ENCODE peak calls at places on chromosome 22, in eight cellular contexts. One of them, this sample, is unnamed.

GRCh38 chr22:45911601-45912271 is 65.2 kb downstream of the WNT7B start:
- DNase-seq in transverse colon: no peak
- DNase-seq in AG09319: no peak
- DNase-seq in Peyer's patch: no peak
- DNase-seq in nephron progenitor cell: no peak
- DNase-seq in body of pancreas: peak
- DNase-seq in cardiac muscle cell: peak
- DNase-seq in GM06990: no peak
- DNase-seq in this sample: no peak

GRCh38 chr22:45831394-45831793 is 145.6 kb downstream of the WNT7B start:
- DNase-seq in nephron progenitor cell: no peak
- DNase-seq in body of pancreas: no peak
- DNase-seq in cardiac muscle cell: peak
- DNase-seq in transverse colon: no peak
- DNase-seq in GM06990: no peak
- DNase-seq in Peyer's patch: no peak
- DNase-seq in AG09319: no peak
- DNase-seq in this sample: no peak

GRCh38 chr22:29302681-29303465 is 3.6 kb upstream of the GAS2L1 start:
- DNase-seq in nephron progenitor cell: no peak
- DNase-seq in body of pancreas: peak
- DNase-seq in transverse colon: no peak
- DNase-seq in Peyer's patch: no peak
- DNase-seq in AG09319: no peak
- DNase-seq in GM06990: no peak
- DNase-seq in cardiac muscle cell: peak
- DNase-seq in this sample: no peak

GRCh38 chr22:44184006-44184405 is 3.3 kb downstream of the PARVG start:
- DNase-seq in Peyer's patch: no peak
- DNase-seq in body of pancreas: no peak
- DNase-seq in transverse colon: no peak
- DNase-seq in GM06990: no peak
- DNase-seq in nephron progenitor cell: no peak
- DNase-seq in AG09319: no peak
- DNase-seq in cardiac muscle cell: no peak
- DNase-seq in this sample: no peak

GRCh38 chr22:25420471-25420924 is 144.0 kb upstream of the GRK3 start:
- DNase-seq in transverse colon: no peak
- DNase-seq in AG09319: no peak
- DNase-seq in Peyer's patch: no peak
- DNase-seq in nephron progenitor cell: no peak
- DNase-seq in GM06990: no peak
- DNase-seq in cardiac muscle cell: no peak
- DNase-seq in body of pancreas: no peak
- DNase-seq in this sample: no peak

GRCh38 chr22:17943533-17944204 is 80.7 kb downstream of the MICAL3 start:
- DNase-seq in cardiac muscle cell: no peak
- DNase-seq in GM06990: no peak
- DNase-seq in Peyer's patch: no peak
- DNase-seq in transverse colon: no peak
- DNase-seq in nephron progenitor cell: no peak
- DNase-seq in body of pancreas: peak
- DNase-seq in AG09319: no peak
- DNase-seq in this sample: no peak

GRCh38 chr22:20783844-20784723 is 10.2 kb downstream of the SERPIND1 start:
- DNase-seq in cardiac muscle cell: peak
- DNase-seq in AG09319: peak
- DNase-seq in transverse colon: peak
- DNase-seq in Peyer's patch: peak
- DNase-seq in GM06990: peak
- DNase-seq in nephron progenitor cell: peak
- DNase-seq in body of pancreas: peak
- DNase-seq in this sample: peak

GRCh38 chr22:45317551-45318167 is 7.9 kb downstream of the FAM118A start:
- DNase-seq in GM06990: no peak
- DNase-seq in Peyer's patch: no peak
- DNase-seq in transverse colon: peak
- DNase-seq in nephron progenitor cell: no peak
- DNase-seq in AG09319: peak
- DNase-seq in body of pancreas: no peak
- DNase-seq in cardiac muscle cell: peak
- DNase-seq in this sample: no peak

GRCh38 chr22:44128961-44129613 is 51.6 kb upstream of the PARVG start:
- DNase-seq in transverse colon: no peak
- DNase-seq in cardiac muscle cell: no peak
- DNase-seq in AG09319: no peak
- DNase-seq in GM06990: no peak
- DNase-seq in Peyer's patch: no peak
- DNase-seq in nephron progenitor cell: no peak
- DNase-seq in body of pancreas: no peak
- DNase-seq in this sample: no peak

GRCh38 chr22:28855355-28856094 is 27.8 kb upstream of the ZNRF3 start:
- DNase-seq in GM06990: no peak
- DNase-seq in transverse colon: peak
- DNase-seq in body of pancreas: peak
- DNase-seq in AG09319: peak
- DNase-seq in Peyer's patch: no peak
- DNase-seq in cardiac muscle cell: peak
- DNase-seq in nephron progenitor cell: peak
- DNase-seq in this sample: no peak

GRCh38 chr22:46879083-46879482 is 116.6 kb downstream of the TBC1D22A start:
- DNase-seq in cardiac muscle cell: peak
- DNase-seq in transverse colon: no peak
- DNase-seq in AG09319: no peak
- DNase-seq in GM06990: no peak
- DNase-seq in body of pancreas: no peak
- DNase-seq in nephron progenitor cell: no peak
- DNase-seq in Peyer's patch: peak
- DNase-seq in this sample: no peak

GRCh38 chr22:44926491-44927415 is 83.1 kb downstream of the PHF21B start:
- DNase-seq in body of pancreas: no peak
- DNase-seq in transverse colon: no peak
- DNase-seq in GM06990: no peak
- DNase-seq in Peyer's patch: no peak
- DNase-seq in AG09319: no peak
- DNase-seq in nephron progenitor cell: no peak
- DNase-seq in cardiac muscle cell: no peak
- DNase-seq in this sample: no peak

GRCh38 chr22:18122254-18122554 is 11.6 kb downstream of the TUBA8 start:
- DNase-seq in cardiac muscle cell: no peak
- DNase-seq in GM06990: no peak
- DNase-seq in transverse colon: no peak
- DNase-seq in nephron progenitor cell: no peak
- DNase-seq in AG09319: no peak
- DNase-seq in Peyer's patch: no peak
- DNase-seq in body of pancreas: no peak
- DNase-seq in this sample: no peak

GRCh38 chr22:45935573-45935972 is 41.4 kb downstream of the WNT7B start:
- DNase-seq in AG09319: no peak
- DNase-seq in transverse colon: no peak
- DNase-seq in GM06990: no peak
- DNase-seq in body of pancreas: no peak
- DNase-seq in Peyer's patch: no peak
- DNase-seq in cardiac muscle cell: no peak
- DNase-seq in nephron progenitor cell: no peak
- DNase-seq in this sample: no peak

GRCh38 chr22:17896552-17896951 is 122.3 kb upstream of the BID start:
- DNase-seq in nephron progenitor cell: peak
- DNase-seq in body of pancreas: peak
- DNase-seq in transverse colon: no peak
- DNase-seq in AG09319: no peak
- DNase-seq in cardiac muscle cell: peak
- DNase-seq in Peyer's patch: no peak
- DNase-seq in GM06990: no peak
- DNase-seq in this sample: no peak

GRCh38 chr22:33000342-33001280 is 57.6 kb downstream of the SYN3 start:
- DNase-seq in nephron progenitor cell: peak
- DNase-seq in Peyer's patch: no peak
- DNase-seq in GM06990: peak
- DNase-seq in AG09319: peak
- DNase-seq in body of pancreas: peak
- DNase-seq in cardiac muscle cell: peak
- DNase-seq in transverse colon: peak
- DNase-seq in this sample: no peak

GRCh38 chr22:22682196-22682595 is 37.8 kb downstream of the GGTLC2 start:
- DNase-seq in transverse colon: no peak
- DNase-seq in GM06990: no peak
- DNase-seq in AG09319: no peak
- DNase-seq in body of pancreas: no peak
- DNase-seq in cardiac muscle cell: no peak
- DNase-seq in nephron progenitor cell: no peak
- DNase-seq in Peyer's patch: no peak
- DNase-seq in this sample: no peak

GRCh38 chr22:21051836-21052400 is 6.2 kb downstream of the LRRC74B start:
- DNase-seq in nephron progenitor cell: no peak
- DNase-seq in transverse colon: no peak
- DNase-seq in AG09319: no peak
- DNase-seq in cardiac muscle cell: no peak
- DNase-seq in body of pancreas: no peak
- DNase-seq in Peyer's patch: no peak
- DNase-seq in GM06990: no peak
- DNase-seq in this sample: no peak

GRCh38 chr22:44181033-44181911 is 547 bp downstream of the PARVG start:
- DNase-seq in GM06990: peak
- DNase-seq in AG09319: no peak
- DNase-seq in body of pancreas: no peak
- DNase-seq in nephron progenitor cell: no peak
- DNase-seq in transverse colon: peak
- DNase-seq in Peyer's patch: peak
- DNase-seq in cardiac muscle cell: no peak
- DNase-seq in this sample: no peak

GRCh38 chr22:22110548-22111266 is 128.1 kb upstream of the TOP3B start:
- DNase-seq in nephron progenitor cell: peak
- DNase-seq in AG09319: peak
- DNase-seq in transverse colon: peak
- DNase-seq in body of pancreas: peak
- DNase-seq in cardiac muscle cell: peak
- DNase-seq in GM06990: no peak
- DNase-seq in Peyer's patch: peak
- DNase-seq in this sample: no peak

GRCh38 chr22:30667092-30667485 is 586 bp downstream of the DUSP18 start:
- DNase-seq in GM06990: no peak
- DNase-seq in AG09319: no peak
- DNase-seq in Peyer's patch: no peak
- DNase-seq in body of pancreas: peak
- DNase-seq in nephron progenitor cell: no peak
- DNase-seq in transverse colon: peak
- DNase-seq in cardiac muscle cell: peak
- DNase-seq in this sample: no peak

GRCh38 chr22:32446321-32446720 is 17.9 kb downstream of the BPIFC start:
- DNase-seq in body of pancreas: no peak
- DNase-seq in transverse colon: no peak
- DNase-seq in AG09319: no peak
- DNase-seq in GM06990: no peak
- DNase-seq in cardiac muscle cell: no peak
- DNase-seq in nephron progenitor cell: no peak
- DNase-seq in Peyer's patch: no peak
- DNase-seq in this sample: no peak

DNA sequence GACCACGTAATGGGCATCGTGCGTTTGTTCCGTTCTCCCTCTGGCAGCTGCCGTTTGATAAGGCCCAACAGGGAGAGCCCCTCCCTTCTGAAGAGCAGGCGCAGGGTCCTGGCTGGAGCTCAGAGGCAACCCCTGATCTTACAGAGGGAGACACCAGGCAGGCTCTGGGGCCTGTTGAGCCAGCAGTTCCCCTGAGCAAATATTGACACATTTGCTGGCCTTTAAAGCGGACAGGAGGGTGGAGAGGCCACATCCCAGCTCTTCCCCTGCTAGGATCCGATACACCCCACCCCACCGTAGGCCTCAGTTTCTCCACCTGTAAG is 11.8 kb upstream of the C1QTNF6 start:
- DNase-seq in cardiac muscle cell: no peak
- DNase-seq in AG09319: no peak
- DNase-seq in nephron progenitor cell: no peak
- DNase-seq in transverse colon: no peak
- DNase-seq in body of pancreas: no peak
- DNase-seq in Peyer's patch: no peak
- DNase-seq in GM06990: no peak
- DNase-seq in this sample: no peak
- TF ChIP-seq CTCF in cardiac muscle cell: no peak
- TF ChIP-seq CTCF in AG09319: no peak
- TF ChIP-seq CTCF in nephron progenitor cell: no peak
- TF ChIP-seq CTCF in transverse colon: no peak
- TF ChIP-seq CTCF in body of pancreas: no peak
- TF ChIP-seq CTCF in Peyer's patch: no peak
- TF ChIP-seq CTCF in GM06990: no peak
- TF ChIP-seq CTCF in this sample: no peak

GRCh38 chr22:35928273-35928798 is 100.3 kb downstream of the RBFOX2 start:
- DNase-seq in GM06990: no peak
- DNase-seq in transverse colon: no peak
- DNase-seq in Peyer's patch: no peak
- DNase-seq in AG09319: no peak
- DNase-seq in body of pancreas: no peak
- DNase-seq in cardiac muscle cell: no peak
- DNase-seq in nephron progenitor cell: no peak
- DNase-seq in this sample: no peak

GRCh38 chr22:35930933-35931332 is 97.7 kb downstream of the RBFOX2 start:
- DNase-seq in transverse colon: no peak
- DNase-seq in nephron progenitor cell: no peak
- DNase-seq in Peyer's patch: no peak
- DNase-seq in body of pancreas: no peak
- DNase-seq in cardiac muscle cell: peak
- DNase-seq in GM06990: no peak
- DNase-seq in AG09319: peak
- DNase-seq in this sample: no peak
- TF ChIP-seq CTCF in transverse colon: peak
- TF ChIP-seq CTCF in nephron progenitor cell: peak
- TF ChIP-seq CTCF in Peyer's patch: peak
- TF ChIP-seq CTCF in body of pancreas: peak
- TF ChIP-seq CTCF in cardiac muscle cell: peak
- TF ChIP-seq CTCF in GM06990: peak
- TF ChIP-seq CTCF in AG09319: peak
- TF ChIP-seq CTCF in this sample: peak

DNA sequence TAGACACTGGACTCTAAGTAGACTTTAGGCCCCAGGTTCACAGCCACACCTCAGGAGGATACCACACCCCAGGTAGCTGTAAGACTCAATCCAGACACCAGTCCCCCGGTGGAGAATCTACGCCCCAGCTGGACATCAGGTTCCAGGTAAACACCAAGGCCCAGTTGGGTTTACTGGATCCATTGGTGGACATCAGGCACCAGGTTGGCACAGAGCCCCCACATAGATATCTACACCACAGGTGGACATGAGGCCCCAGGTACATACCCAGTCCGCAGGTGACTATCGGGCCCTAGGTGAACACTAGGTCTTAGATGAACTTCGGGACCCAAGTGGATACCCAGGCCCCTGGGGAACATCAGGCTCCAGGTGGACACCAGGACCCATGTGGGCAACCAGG is 58.9 kb upstream of the SEPTIN5 start:
- DNase-seq in transverse colon: no peak
- DNase-seq in cardiac muscle cell: no peak
- DNase-seq in Peyer's patch: no peak
- DNase-seq in AG09319: no peak
- DNase-seq in body of pancreas: no peak
- DNase-seq in nephron progenitor cell: no peak
- DNase-seq in GM06990: no peak
- DNase-seq in this sample: no peak
- TF ChIP-seq CTCF in transverse colon: no peak
- TF ChIP-seq CTCF in cardiac muscle cell: no peak
- TF ChIP-seq CTCF in Peyer's patch: no peak
- TF ChIP-seq CTCF in AG09319: no peak
- TF ChIP-seq CTCF in body of pancreas: no peak
- TF ChIP-seq CTCF in nephron progenitor cell: no peak
- TF ChIP-seq CTCF in GM06990: no peak
- TF ChIP-seq CTCF in this sample: no peak

GRCh38 chr22:26563022-26563421 is 26.9 kb downstream of the TPST2 start:
- DNase-seq in body of pancreas: no peak
- DNase-seq in GM06990: no peak
- DNase-seq in cardiac muscle cell: no peak
- DNase-seq in transverse colon: no peak
- DNase-seq in nephron progenitor cell: no peak
- DNase-seq in AG09319: no peak
- DNase-seq in Peyer's patch: no peak
- DNase-seq in this sample: no peak
- TF ChIP-seq CTCF in body of pancreas: peak
- TF ChIP-seq CTCF in GM06990: no peak
- TF ChIP-seq CTCF in cardiac muscle cell: no peak
- TF ChIP-seq CTCF in transverse colon: no peak
- TF ChIP-seq CTCF in nephron progenitor cell: no peak
- TF ChIP-seq CTCF in AG09319: no peak
- TF ChIP-seq CTCF in Peyer's patch: no peak
- TF ChIP-seq CTCF in this sample: peak